ENCODE peak calls at places on chromosomes 13 and 19, in five cellular contexts. L is kidney; K is astrocyte of the cerebellum; A is activated CD4-positive, alpha-beta T cell treated with anti-CD3 and anti-CD28 coated beads, Interleukin-2, amount 10 ng/mL, durations not matched to agents 7 days and 5 days; N is stimulated activated CD4-positive, alpha-beta T cell treated with anti-CD3 and anti-CD28 coated beads, Interleukin-4, amount 100 ng/mL, for 1 hour. Q is an unnamed sample.

GRCh38 chr13:45328661-45329105 is 12.3 kb downstream of the TPT1 start:
- DNase-seq in K (peak), L (no peak), N (no peak), A (no peak), Q (peak)

GRCh38 chr19:43467730-43468129 is 2.3 kb upstream of the LYPD3 start:
- DNase-seq in N (no peak), A (no peak), K (no peak), L (no peak), Q (peak)

GRCh38 chr13:108676620-108677019 is 47.2 kb downstream of the MYO16 start:
- DNase-seq in N (no peak), K (no peak), A (no peak), L (no peak), Q (no peak)

GRCh38 chr13:28434934-28435333 is 60.0 kb downstream of the FLT1 start:
- DNase-seq in K (no peak), L (no peak), N (no peak), A (no peak), Q (no peak)

GRCh38 chr19:57269515-57270250 is 10.6 kb upstream of the ZNF460 start:
- DNase-seq in A (no peak), K (peak), N (no peak), L (no peak), Q (peak)

GRCh38 chr13:94620286-94620896 is 18.7 kb downstream of the GPR180 start:
- DNase-seq in L (no peak), A (peak), K (no peak), N (peak), Q (peak)

GRCh38 chr19:34794289-34794960 is 21.4 kb upstream of the ZNF599 start:
- DNase-seq in A (no peak), K (no peak), L (no peak), N (no peak), Q (no peak)

GRCh38 chr13:99332456-99332855 is 25.3 kb upstream of the GPR183 start:
- DNase-seq in K (no peak), L (no peak), A (no peak), N (no peak), Q (no peak)

GRCh38 chr13:32947886-32948285 is 68.3 kb upstream of the KL start:
- DNase-seq in N (no peak), K (no peak), L (no peak), A (no peak), Q (no peak)

GRCh38 chr13:110023729-110024645 is 237.6 kb upstream of the IRS2 start:
- DNase-seq in K (no peak), A (no peak), N (no peak), L (no peak), Q (peak)

GRCh38 chr19:49667473-49667872 is 1.7 kb downstream of the BCL2L12 start:
- DNase-seq in N (no peak), K (no peak), A (no peak), L (no peak), Q (no peak)

GRCh38 chr19:13318190-13318589 is 168.0 kb downstream of the IER2 start:
- DNase-seq in K (no peak), L (no peak), N (no peak), A (no peak), Q (no peak)

GRCh38 chr19:40502647-40503046 is 35.8 kb downstream of the SPTBN4 start:
- DNase-seq in N (no peak), A (no peak), L (no peak), K (no peak), Q (no peak)

GRCh38 chr13:23608704-23609413 is 38.6 kb downstream of the TNFRSF19 start:
- DNase-seq in L (peak), A (no peak), N (no peak), K (no peak), Q (peak)

GRCh38 chr19:18741566-18742121 is 49.5 kb downstream of the COMP start:
- DNase-seq in K (no peak), L (peak), N (no peak), A (no peak), Q (no peak)

Q was measured in fibroblast of gingiva.